ENCODE peak calls at places on chromosomes 6 and 20, in four cellular contexts. S is memory B cell, N is AG09309, B is MCF 10A. E is an unnamed sample.

GRCh38 chr6:13103169-13103568 is 225.2 kb downstream of the TBC1D7 start:
- DNase-seq in S (no peak), N (no peak), B (no peak), E (no peak)

GRCh38 chr20:36778831-36779655 is 5.5 kb upstream of the DSN1 start:
- DNase-seq in S (no peak), N (no peak), B (no peak), E (no peak)

GRCh38 chr6:127515234-127515793 is 3.8 kb downstream of the MTCL3 start:
- DNase-seq in S (no peak), N (no peak), B (no peak), E (peak)

GRCh38 chr6:138572200-138572875 is 73.0 kb upstream of the NHSL1 start:
- DNase-seq in S (no peak), N (peak), B (no peak), E (no peak)

GRCh38 chr20:17504326-17504897 is 26.8 kb downstream of the BFSP1 start:
- DNase-seq in S (no peak), N (no peak), B (no peak), E (no peak)

GRCh38 chr20:17570347-17571152 is 675 bp downstream of the DSTN start:
- DNase-seq in S (peak), N (no peak), B (peak), E (peak)

GRCh38 chr20:47493175-47493953 is 8.3 kb upstream of the NCOA3 start:
- DNase-seq in S (no peak), N (no peak), B (peak), E (no peak)

GRCh38 chr20:61599061-61599930 is 347.2 kb downstream of the CDH4 start:
- DNase-seq in S (no peak), N (no peak), B (no peak), E (no peak)

GRCh38 chr6:17394192-17394611 is 807 bp downstream of the CAP2 start:
- DNase-seq in S (no peak), N (no peak), B (peak), E (no peak)

GRCh38 chr6:168407842-168408241 is 33.1 kb upstream of the SMOC2 start:
- DNase-seq in S (no peak), N (no peak), B (no peak), E (no peak)

GRCh38 chr6:15443119-15443518 is 197.2 kb downstream of the JARID2 start:
- DNase-seq in S (no peak), N (peak), B (peak), E (no peak)

GRCh38 chr6:44006123-44006871 is 121.0 kb downstream of the MRPL14 start:
- DNase-seq in S (no peak), N (no peak), B (no peak), E (no peak)

GRCh38 chr6:93407186-93407585 is 12.2 kb downstream of the EPHA7 start:
- DNase-seq in S (no peak), N (no peak), B (peak), E (no peak)

GRCh38 chr20:7776148-7776547 is 164.1 kb downstream of the HAO1 start:
- DNase-seq in S (no peak), N (no peak), B (no peak), E (no peak)

E was measured in NCI-H1930.